ENCODE peak calls at places on chromosomes 7 and 10, in six cellular contexts. One of them, this sample, is unnamed. For H3K36me3 and H3K4me1, the result is how much of the 10 kb centered on the place peaks cover.

GRCh38 chr10:37736120-37736519 is 121.3 kb downstream of the ZNF248 start:
- DNase-seq in pancreas: no peak
- DNase-seq in OCI-LY7: no peak
- DNase-seq in CD8-positive, alpha-beta T cell: no peak
- DNase-seq in neural progenitor cell: no peak
- DNase-seq in stomach: no peak
- DNase-seq in this sample: no peak

GRCh38 chr7:88202278-88202677 is 17.6 kb downstream of the SRI start:
- DNase-seq in stomach: no peak
- DNase-seq in OCI-LY7: no peak
- DNase-seq in pancreas: no peak
- DNase-seq in CD8-positive, alpha-beta T cell: no peak
- DNase-seq in neural progenitor cell: no peak
- DNase-seq in this sample: no peak

GRCh38 chr7:5597772-5598171 is 174.1 kb upstream of the TNRC18 start:
- DNase-seq in pancreas: no peak
- DNase-seq in CD8-positive, alpha-beta T cell: no peak
- DNase-seq in OCI-LY7: no peak
- DNase-seq in neural progenitor cell: peak
- DNase-seq in stomach: no peak
- DNase-seq in this sample: no peak

GRCh38 chr10:98077223-98077622 is 46.8 kb upstream of the CRTAC1 start:
- DNase-seq in stomach: no peak
- DNase-seq in pancreas: no peak
- DNase-seq in CD8-positive, alpha-beta T cell: no peak
- DNase-seq in neural progenitor cell: no peak
- DNase-seq in OCI-LY7: no peak
- DNase-seq in this sample: no peak

GRCh38 chr7:128937647-128938523 is at the start of gene IRF5:
- DNase-seq in OCI-LY7: no peak
- DNase-seq in CD8-positive, alpha-beta T cell: no peak
- DNase-seq in pancreas: peak
- DNase-seq in neural progenitor cell: peak
- DNase-seq in stomach: peak
- DNase-seq in this sample: no peak

GRCh38 chr10:33413093-33413442 is 78.6 kb upstream of the NRP1 start:
- DNase-seq in neural progenitor cell: no peak
- DNase-seq in stomach: no peak
- DNase-seq in OCI-LY7: no peak
- DNase-seq in CD8-positive, alpha-beta T cell: no peak
- DNase-seq in pancreas: no peak
- DNase-seq in this sample: no peak

GRCh38 chr10:48290286-48290685 is 15.8 kb upstream of the FRMPD2 start:
- DNase-seq in OCI-LY7: no peak
- DNase-seq in CD8-positive, alpha-beta T cell: no peak
- DNase-seq in stomach: no peak
- DNase-seq in pancreas: no peak
- DNase-seq in neural progenitor cell: no peak
- DNase-seq in this sample: no peak

GRCh38 chr10:87605656-87606308 is 53.9 kb upstream of the PAPSS2 start:
- DNase-seq in neural progenitor cell: peak
- DNase-seq in OCI-LY7: no peak
- DNase-seq in pancreas: no peak
- DNase-seq in stomach: no peak
- DNase-seq in CD8-positive, alpha-beta T cell: no peak
- DNase-seq in this sample: no peak

GRCh38 chr7:3558410-3558809 is 257.4 kb downstream of the SDK1 start:
- DNase-seq in CD8-positive, alpha-beta T cell: no peak
- DNase-seq in neural progenitor cell: no peak
- DNase-seq in OCI-LY7: no peak
- DNase-seq in stomach: no peak
- DNase-seq in pancreas: no peak
- DNase-seq in this sample: no peak

GRCh38 chr10:51683031-51683830 is 16.2 kb downstream of the CSTF2T start:
- DNase-seq in neural progenitor cell: no peak
- DNase-seq in OCI-LY7: no peak
- DNase-seq in pancreas: no peak
- DNase-seq in CD8-positive, alpha-beta T cell: no peak
- DNase-seq in stomach: no peak
- DNase-seq in this sample: no peak

GRCh38 chr10:133454204-133454893 is 604 bp downstream of the SCART1 start:
- DNase-seq in OCI-LY7: no peak
- DNase-seq in stomach: no peak
- DNase-seq in CD8-positive, alpha-beta T cell: no peak
- DNase-seq in neural progenitor cell: no peak
- DNase-seq in pancreas: peak
- DNase-seq in this sample: no peak

GRCh38 chr7:18754766-18755165 is 259.2 kb downstream of the HDAC9 start:
- DNase-seq in stomach: no peak
- DNase-seq in neural progenitor cell: no peak
- DNase-seq in OCI-LY7: no peak
- DNase-seq in pancreas: no peak
- DNase-seq in CD8-positive, alpha-beta T cell: no peak
- DNase-seq in this sample: no peak

GRCh38 chr10:73648252-73648651 is 7.0 kb upstream of the MYOZ1 start:
- DNase-seq in CD8-positive, alpha-beta T cell: no peak
- DNase-seq in pancreas: peak
- DNase-seq in stomach: no peak
- DNase-seq in neural progenitor cell: peak
- DNase-seq in OCI-LY7: no peak
- DNase-seq in this sample: no peak

GRCh38 chr7:41185851-41186250 is 517.0 kb downstream of the INHBA start:
- DNase-seq in OCI-LY7: no peak
- DNase-seq in CD8-positive, alpha-beta T cell: no peak
- DNase-seq in neural progenitor cell: no peak
- DNase-seq in stomach: no peak
- DNase-seq in pancreas: no peak
- DNase-seq in this sample: no peak

GRCh38 chr7:17601921-17602320 is 303.5 kb downstream of the AHR start:
- DNase-seq in CD8-positive, alpha-beta T cell: no peak
- DNase-seq in stomach: no peak
- DNase-seq in pancreas: no peak
- DNase-seq in OCI-LY7: no peak
- DNase-seq in neural progenitor cell: no peak
- DNase-seq in this sample: no peak

GRCh38 chr7:15554081-15554480 is 7.7 kb downstream of the AGMO start:
- DNase-seq in CD8-positive, alpha-beta T cell: no peak
- DNase-seq in stomach: no peak
- DNase-seq in neural progenitor cell: no peak
- DNase-seq in pancreas: no peak
- DNase-seq in OCI-LY7: no peak
- DNase-seq in this sample: no peak

GRCh38 chr10:119217937-119218579 is 10.7 kb downstream of the GRK5 start:
- DNase-seq in neural progenitor cell: no peak
- DNase-seq in OCI-LY7: no peak
- DNase-seq in stomach: no peak
- DNase-seq in CD8-positive, alpha-beta T cell: no peak
- DNase-seq in pancreas: no peak
- DNase-seq in this sample: no peak

GRCh38 chr10:79166741-79167140 is 98.0 kb downstream of the ZMIZ1 start:
- DNase-seq in CD8-positive, alpha-beta T cell: no peak
- DNase-seq in pancreas: no peak
- DNase-seq in OCI-LY7: no peak
- DNase-seq in neural progenitor cell: no peak
- DNase-seq in stomach: no peak
- DNase-seq in this sample: no peak

GRCh38 chr10:79167537-79167936 is 98.8 kb downstream of the ZMIZ1 start:
- DNase-seq in OCI-LY7: no peak
- DNase-seq in pancreas: no peak
- DNase-seq in neural progenitor cell: no peak
- DNase-seq in stomach: no peak
- DNase-seq in CD8-positive, alpha-beta T cell: no peak
- DNase-seq in this sample: no peak

GRCh38 chr10:79168231-79168630 is 99.5 kb downstream of the ZMIZ1 start:
- DNase-seq in neural progenitor cell: no peak
- DNase-seq in CD8-positive, alpha-beta T cell: no peak
- DNase-seq in stomach: no peak
- DNase-seq in OCI-LY7: no peak
- DNase-seq in pancreas: no peak
- DNase-seq in this sample: no peak

GRCh38 chr10:79165068-79165467 is 96.3 kb downstream of the ZMIZ1 start:
- DNase-seq in pancreas: no peak
- DNase-seq in CD8-positive, alpha-beta T cell: no peak
- DNase-seq in OCI-LY7: no peak
- DNase-seq in neural progenitor cell: no peak
- DNase-seq in stomach: no peak
- DNase-seq in this sample: no peak

DNA sequence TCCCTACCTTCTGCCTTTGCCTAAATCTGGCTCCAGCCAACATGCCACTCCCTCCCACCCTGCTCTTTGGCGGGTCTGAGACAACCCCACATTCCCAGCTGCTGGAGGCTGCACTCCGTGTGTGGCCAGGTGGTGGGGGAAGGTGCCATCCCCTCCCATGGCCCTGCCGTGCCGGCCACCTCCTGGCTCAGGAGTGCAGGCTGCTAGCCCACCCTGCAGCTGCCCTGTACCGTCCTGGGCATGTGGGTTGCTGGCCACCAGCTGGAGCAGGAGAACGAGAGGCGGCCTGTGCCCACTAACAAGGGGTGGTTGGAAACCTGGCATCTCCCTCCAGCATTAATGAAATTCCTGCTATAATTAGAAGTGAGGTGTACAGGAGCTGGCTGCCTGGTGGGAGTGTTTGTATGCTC is 97.6 kb downstream of the ZMIZ1 start:
- DNase-seq in pancreas: no peak
- DNase-seq in OCI-LY7: no peak
- DNase-seq in stomach: no peak
- DNase-seq in CD8-positive, alpha-beta T cell: no peak
- DNase-seq in neural progenitor cell: no peak
- DNase-seq in this sample: no peak
- H3K36me3 ChIP-seq in pancreas: under half
- H3K36me3 ChIP-seq in OCI-LY7: under half
- H3K36me3 ChIP-seq in stomach: under half
- H3K36me3 ChIP-seq in CD8-positive, alpha-beta T cell: under half
- H3K36me3 ChIP-seq in neural progenitor cell: under half
- H3K36me3 ChIP-seq in this sample: under half

DNA sequence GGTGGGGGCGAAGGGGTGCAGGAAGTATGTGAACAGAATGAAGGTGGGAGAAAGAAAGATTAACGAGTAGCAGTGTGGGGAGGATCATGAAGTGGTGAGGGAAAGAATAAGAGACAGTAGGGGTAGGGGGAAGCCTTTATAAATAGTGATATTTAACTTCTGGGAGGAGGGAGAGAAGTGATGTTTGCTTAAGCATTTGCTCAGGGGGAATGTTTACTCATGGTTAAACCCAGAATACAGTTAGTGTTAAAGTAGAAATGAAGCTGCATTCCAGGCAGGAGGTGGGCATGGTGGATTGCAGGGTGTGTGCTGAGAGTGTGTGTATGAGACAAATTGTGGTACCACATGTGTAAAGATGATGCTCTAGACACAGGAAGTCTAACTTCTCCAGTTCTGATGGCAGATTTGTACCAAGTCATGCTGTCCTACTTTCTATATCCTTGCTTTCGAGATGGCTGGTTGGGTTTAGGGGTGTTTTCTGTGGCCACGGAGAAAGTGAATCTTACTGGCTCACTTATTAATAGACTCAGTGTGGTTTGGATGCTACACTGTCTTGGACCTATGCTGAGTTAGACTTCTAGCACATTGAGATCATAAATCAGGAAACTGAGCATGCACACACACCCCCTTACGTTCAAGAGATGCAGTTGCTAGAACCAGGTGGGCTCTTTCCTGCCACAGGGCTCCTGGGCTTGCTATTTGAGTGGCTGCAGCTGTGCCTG is 10.6 kb upstream of the DNMBP start:
- DNase-seq in pancreas: no peak
- DNase-seq in neural progenitor cell: no peak
- DNase-seq in OCI-LY7: peak
- DNase-seq in CD8-positive, alpha-beta T cell: no peak
- DNase-seq in stomach: no peak
- DNase-seq in this sample: no peak
- TF ChIP-seq CTCF in pancreas: no peak
- TF ChIP-seq CTCF in neural progenitor cell: no peak
- TF ChIP-seq CTCF in OCI-LY7: peak
- TF ChIP-seq CTCF in CD8-positive, alpha-beta T cell: no peak
- TF ChIP-seq CTCF in stomach: no peak
- TF ChIP-seq CTCF in this sample: no peak

DNA sequence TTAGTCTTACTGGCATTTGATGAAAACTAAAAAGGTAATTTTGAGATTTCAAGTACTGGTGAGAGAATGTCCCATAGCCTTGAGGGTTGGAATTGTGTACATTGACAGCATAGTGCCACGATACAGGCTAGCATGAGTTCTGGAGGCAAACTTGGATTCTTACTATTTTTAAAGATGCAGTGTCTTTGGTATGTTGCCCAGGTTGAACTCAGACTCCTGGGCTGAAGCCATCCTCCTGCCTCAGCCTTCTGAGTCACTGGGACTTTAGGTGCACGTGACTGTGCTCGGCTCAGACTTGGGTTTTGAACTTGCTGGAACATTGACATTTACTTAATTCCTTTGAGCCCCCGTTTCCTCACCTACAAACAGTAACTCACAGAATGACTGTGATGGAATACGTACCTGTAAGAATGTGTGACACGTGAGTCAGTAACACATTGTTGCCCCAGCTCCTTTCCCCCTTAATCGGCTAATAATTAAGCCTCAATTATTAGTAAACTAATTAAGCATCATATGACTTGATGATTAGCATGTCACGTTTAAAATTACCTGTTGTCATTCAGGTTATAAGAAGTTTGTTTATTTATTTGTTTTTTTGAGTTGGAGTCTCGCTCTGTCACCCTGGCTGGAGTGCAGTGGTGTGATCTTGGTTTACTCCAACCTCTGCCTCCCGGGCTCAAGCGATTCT is 10.6 kb downstream of the DNAJB6 start:
- DNase-seq in stomach: no peak
- DNase-seq in pancreas: no peak
- DNase-seq in neural progenitor cell: no peak
- DNase-seq in OCI-LY7: no peak
- DNase-seq in CD8-positive, alpha-beta T cell: no peak
- DNase-seq in this sample: no peak
- H3K4me1 ChIP-seq in stomach: half or more
- H3K4me1 ChIP-seq in pancreas: under half
- H3K4me1 ChIP-seq in neural progenitor cell: under half
- H3K4me1 ChIP-seq in OCI-LY7: under half
- H3K4me1 ChIP-seq in CD8-positive, alpha-beta T cell: half or more
- H3K4me1 ChIP-seq in this sample: under half

DNA sequence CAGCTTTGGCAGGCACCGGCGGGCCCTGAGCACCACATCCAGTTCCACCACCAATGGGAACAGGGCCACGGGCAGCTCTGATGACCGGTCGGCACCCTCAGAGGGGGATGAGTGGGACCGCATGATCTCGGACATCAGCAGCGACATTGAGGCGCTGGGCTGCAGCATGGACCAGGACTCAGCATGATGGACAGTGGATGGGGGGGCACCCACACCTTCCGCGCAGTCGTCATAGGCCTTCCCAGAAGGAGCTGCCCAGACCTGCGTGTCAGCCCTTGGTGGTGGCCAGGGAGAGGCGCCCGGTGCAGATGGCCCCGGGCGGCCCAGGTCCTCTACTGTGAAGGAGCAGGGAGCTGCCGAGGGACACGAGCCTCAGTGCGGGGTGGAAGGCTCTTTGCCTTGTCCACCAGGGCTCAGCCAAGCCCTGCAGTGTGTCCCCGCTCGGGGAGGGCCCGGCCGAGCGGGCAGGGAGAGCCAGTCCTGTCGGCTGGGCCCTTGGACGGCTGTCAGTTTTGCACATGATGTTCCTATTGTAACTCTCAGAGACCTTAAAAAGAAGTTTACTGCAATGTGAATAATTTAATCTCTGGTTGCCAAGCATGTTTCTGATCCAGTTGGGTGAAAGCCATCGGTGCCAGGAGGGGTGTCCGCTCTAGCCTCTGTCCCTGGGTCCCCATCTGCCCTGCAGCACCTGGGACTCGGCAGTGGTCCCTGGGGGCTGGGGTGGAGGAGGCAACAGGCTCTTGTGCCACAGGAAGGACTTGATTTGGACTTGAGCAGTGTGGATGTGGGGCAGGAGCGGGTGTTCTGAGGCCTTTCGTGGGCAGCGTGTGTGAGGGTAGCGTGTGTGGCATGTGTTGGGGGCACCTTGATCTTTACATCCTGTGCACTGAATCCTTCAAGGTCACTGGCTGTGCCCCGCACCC is 12.6 kb downstream of the NACAD start:
- DNase-seq in stomach: no peak
- DNase-seq in CD8-positive, alpha-beta T cell: no peak
- DNase-seq in neural progenitor cell: no peak
- DNase-seq in OCI-LY7: no peak
- DNase-seq in pancreas: no peak
- DNase-seq in this sample: peak
- H3K36me3 ChIP-seq in stomach: half or more
- H3K36me3 ChIP-seq in CD8-positive, alpha-beta T cell: half or more
- H3K36me3 ChIP-seq in neural progenitor cell: under half
- H3K36me3 ChIP-seq in OCI-LY7: half or more
- H3K36me3 ChIP-seq in pancreas: under half
- H3K36me3 ChIP-seq in this sample: under half